ENCODE peak calls at places on chromosomes 2 and 18, in eight cellular contexts. J is HepG2; M is C1 segment of cervical spinal cord; C is GF-D8; X is activated CD8-positive, alpha-beta memory T cell treated with anti-CD3 and anti-CD28 coated beads for 48 hours; D is RWPE2; L is NCI-H1436 treated with DMSO at 0.1 percent for 48 hours; A is NCI-H69. E is an unnamed sample.

GRCh38 chr18:47095810-47096209 is 54.5 kb downstream of the HDHD2 start:
- DNase-seq in J (peak; percentile 75), M (no peak), C (no peak), X (no peak), D (no peak), L (no peak), A (no peak), E (no peak)

GRCh38 chr2:173654146-173654895 is 299.6 kb downstream of the CDCA7 start:
- DNase-seq in J (no peak), M (no peak), C (no peak), X (no peak), D (no peak), L (no peak), A (no peak), E (no peak)

GRCh38 chr18:80040515-80040914 is 6.3 kb downstream of the RBFA start:
- DNase-seq in J (no peak), M (no peak), C (no peak), X (no peak), D (no peak), L (no peak), A (no peak), E (no peak)

GRCh38 chr2:130949954-130950353 is 113.2 kb downstream of the ARHGEF4 start:
- DNase-seq in J (no peak), M (no peak), C (no peak), X (no peak), D (no peak), L (no peak), A (no peak), E (no peak)

GRCh38 chr2:113877651-113878594 is 12.0 kb upstream of the ACTR3 start:
- DNase-seq in J (peak; percentile 76), M (no peak), C (no peak), X (no peak), D (no peak), L (no peak), A (peak; percentile 55), E (no peak)

GRCh38 chr2:555164-555922 is 121.9 kb downstream of the TMEM18 start:
- DNase-seq in J (no peak), M (no peak), C (no peak), X (no peak), D (no peak), L (no peak), A (no peak), E (no peak)

GRCh38 chr2:169702979-169703378 is 8.7 kb downstream of the PHOSPHO2 start:
- DNase-seq in J (no peak), M (no peak), C (no peak), X (no peak), D (no peak), L (no peak), A (no peak), E (no peak)

GRCh38 chr18:73136134-73136533 is 268.3 kb upstream of the NETO1 start:
- DNase-seq in J (peak; percentile 3), M (no peak), C (no peak), X (no peak), D (no peak), L (no peak), A (peak; percentile 64), E (no peak)

GRCh38 chr2:85355073-85355410 is 473 bp downstream of the ELMOD3 start:
- DNase-seq in J (no peak), M (no peak), C (no peak), X (no peak), D (no peak), L (no peak), A (no peak), E (no peak)

GRCh38 chr2:101109451-101110140 is 41.6 kb downstream of the TBC1D8 start:
- DNase-seq in J (no peak), M (no peak), C (no peak), X (no peak), D (no peak), L (no peak), A (peak; percentile 28), E (no peak)

GRCh38 chr18:10973579-10974260 is 175.6 kb downstream of the PIEZO2 start:
- DNase-seq in J (no peak), M (no peak), C (no peak), X (no peak), D (no peak), L (no peak), A (no peak), E (no peak)

GRCh38 chr2:199259671-199260070 is 198.1 kb downstream of the SATB2 start:
- DNase-seq in J (no peak), M (no peak), C (no peak), X (no peak), D (no peak), L (no peak), A (no peak), E (no peak)

GRCh38 chr18:34809697-34810096 is 99.6 kb downstream of the DTNA start:
- DNase-seq in J (peak; percentile 52), M (no peak), C (no peak), X (no peak), D (no peak), L (no peak), A (peak; percentile 87), E (no peak)

E was measured in dorsolateral prefrontal cortex.